ENCODE peak calls at places on chromosomes 16 and 17, in seven cellular contexts. L is non-pigmented ciliary epithelial cell; Q is AG08395; G is stimulated activated CD8-positive, alpha-beta memory T cell treated with anti-CD3 and anti-CD28 coated beads, Interleukin-4, amount 100 ng/mL, for 24 hours; X is activated CD4-positive, alpha-beta memory T cell treated with anti-CD3 and anti-CD28 coated beads for 36 hours; E is NCI-H460; C is LoVo. Z is an unnamed sample.

GRCh38 chr17:73343168-73343634 is 31.4 kb upstream of the CDC42EP4 start:
- DNase-seq in L (no peak), Q (peak), G (no peak), X (no peak), E (no peak), C (no peak), Z (no peak)

GRCh38 chr17:17146791-17147406 is 59.2 kb downstream of the PLD6 start:
- DNase-seq in L (no peak), Q (no peak), G (peak), X (peak), E (no peak), C (no peak), Z (no peak)

GRCh38 chr17:65169691-65170090 is 32.5 kb downstream of the RGS9 start:
- DNase-seq in L (no peak), Q (no peak), G (no peak), X (no peak), E (no peak), C (no peak), Z (no peak)

GRCh38 chr17:80108321-80108971 is 7.1 kb downstream of the GAA start:
- DNase-seq in L (no peak), Q (no peak), G (no peak), X (no peak), E (no peak), C (no peak), Z (no peak)

GRCh38 chr17:17839792-17840707 is 3.3 kb upstream of the SREBF1 start:
- DNase-seq in L (peak), Q (peak), G (peak), X (peak), E (peak), C (peak), Z (peak)

GRCh38 chr17:81025065-81025751 is 9.7 kb upstream of the BAIAP2 start:
- DNase-seq in L (no peak), Q (no peak), G (no peak), X (no peak), E (no peak), C (no peak), Z (no peak)

GRCh38 chr17:4199818-4200402 is 56.9 kb downstream of the CYB5D2 start:
- DNase-seq in L (no peak), Q (peak), G (no peak), X (peak), E (peak), C (peak), Z (no peak)

GRCh38 chr16:52741386-52741785 is 194.4 kb upstream of the TOX3 start:
- DNase-seq in L (no peak), Q (no peak), G (no peak), X (no peak), E (no peak), C (no peak), Z (no peak)

GRCh38 chr17:22193113-22193512 is 500.8 kb downstream of the KCNJ18 start:
- DNase-seq in L (no peak), Q (no peak), G (no peak), X (no peak), E (no peak), C (no peak), Z (no peak)

GRCh38 chr17:50787106-50787505 is 19.8 kb upstream of the ANKRD40CL start:
- DNase-seq in L (no peak), Q (no peak), G (no peak), X (no peak), E (no peak), C (no peak), Z (no peak)

GRCh38 chr16:87206646-87207451 is 110.3 kb downstream of the C16orf95 start:
- DNase-seq in L (no peak), Q (no peak), G (no peak), X (no peak), E (peak), C (no peak), Z (no peak)

GRCh38 chr17:43316522-43317142 is 82.2 kb upstream of the ARL4D start:
- DNase-seq in L (no peak), Q (no peak), G (no peak), X (peak), E (no peak), C (no peak), Z (no peak)

GRCh38 chr17:31128241-31128640 is 33.5 kb downstream of the NF1 start:
- DNase-seq in L (no peak), Q (no peak), G (no peak), X (no peak), E (no peak), C (no peak), Z (no peak)

GRCh38 chr16:3508736-3509135 is 7.9 kb downstream of the CLUAP1 start:
- DNase-seq in L (no peak), Q (no peak), G (no peak), X (peak), E (no peak), C (no peak), Z (no peak)

GRCh38 chr16:68072038-68072695 is 13.0 kb upstream of the NFATC3 start:
- DNase-seq in L (no peak), Q (peak), G (no peak), X (no peak), E (no peak), C (peak), Z (no peak)

GRCh38 chr16:74567901-74568300 is 39.0 kb downstream of the GLG1 start:
- DNase-seq in L (no peak), Q (no peak), G (no peak), X (no peak), E (no peak), C (no peak), Z (no peak)

GRCh38 chr16:396605-397004 is 394 bp upstream of the NME4 start:
- DNase-seq in L (no peak), Q (peak), G (no peak), X (no peak), E (peak), C (no peak), Z (no peak)

GRCh38 chr17:7313890-7314718 is 1.1 kb downstream of the GPS2 start:
- DNase-seq in L (no peak), Q (no peak), G (no peak), X (no peak), E (no peak), C (no peak), Z (no peak)

GRCh38 chr16:22627043-22627442 is 116.4 kb downstream of the NPIPB5 start:
- DNase-seq in L (no peak), Q (no peak), G (no peak), X (no peak), E (no peak), C (no peak), Z (no peak)